ENCODE peak calls at places on chromosomes 13 and 19, in eight cellular contexts. One of them, this sample, is unnamed.

GRCh38 chr19:43439183-43440063 is 24.7 kb downstream of the TEX101 start:
- DNase-seq in HL-60: no peak
- DNase-seq in HFFc6: peak; percentile 4
- DNase-seq in thoracic aorta: no peak
- DNase-seq in AG10803: peak; percentile 91
- DNase-seq in smooth muscle cell of the brain vasculature: no peak
- DNase-seq in iPS DF 19.7: no peak
- DNase-seq in EL: peak; percentile 56
- DNase-seq in this sample: peak; percentile 91

GRCh38 chr13:36432106-36432544 is at the start of gene CCNA1:
- DNase-seq in HL-60: peak; percentile 67
- DNase-seq in HFFc6: no peak
- DNase-seq in thoracic aorta: no peak
- DNase-seq in AG10803: no peak
- DNase-seq in smooth muscle cell of the brain vasculature: no peak
- DNase-seq in iPS DF 19.7: no peak
- DNase-seq in EL: no peak
- DNase-seq in this sample: peak; percentile 21

GRCh38 chr13:114096031-114096485 is 36.4 kb downstream of the RASA3 start:
- DNase-seq in HL-60: no peak
- DNase-seq in HFFc6: no peak
- DNase-seq in thoracic aorta: no peak
- DNase-seq in AG10803: no peak
- DNase-seq in smooth muscle cell of the brain vasculature: no peak
- DNase-seq in iPS DF 19.7: no peak
- DNase-seq in EL: no peak
- DNase-seq in this sample: no peak

GRCh38 chr13:37072024-37072423 is 12.5 kb upstream of the SUPT20H start:
- DNase-seq in HL-60: no peak
- DNase-seq in HFFc6: no peak
- DNase-seq in thoracic aorta: no peak
- DNase-seq in AG10803: no peak
- DNase-seq in smooth muscle cell of the brain vasculature: no peak
- DNase-seq in iPS DF 19.7: no peak
- DNase-seq in EL: no peak
- DNase-seq in this sample: no peak

GRCh38 chr13:32432856-32433255 is 4.9 kb upstream of the N4BP2L1 start:
- DNase-seq in HL-60: no peak
- DNase-seq in HFFc6: no peak
- DNase-seq in thoracic aorta: no peak
- DNase-seq in AG10803: no peak
- DNase-seq in smooth muscle cell of the brain vasculature: no peak
- DNase-seq in iPS DF 19.7: no peak
- DNase-seq in EL: no peak
- DNase-seq in this sample: no peak

GRCh38 chr19:4373601-4374441 is 26.5 kb downstream of the SH3GL1 start:
- DNase-seq in HL-60: no peak
- DNase-seq in HFFc6: peak; percentile 19
- DNase-seq in thoracic aorta: no peak
- DNase-seq in AG10803: peak; percentile 78
- DNase-seq in smooth muscle cell of the brain vasculature: no peak
- DNase-seq in iPS DF 19.7: no peak
- DNase-seq in EL: no peak
- DNase-seq in this sample: peak; percentile 74

GRCh38 chr13:113148407-113148806 is 10.0 kb upstream of the PROZ start:
- DNase-seq in HL-60: no peak
- DNase-seq in HFFc6: no peak
- DNase-seq in thoracic aorta: no peak
- DNase-seq in AG10803: no peak
- DNase-seq in smooth muscle cell of the brain vasculature: no peak
- DNase-seq in iPS DF 19.7: no peak
- DNase-seq in EL: no peak
- DNase-seq in this sample: no peak

GRCh38 chr13:75480691-75481175 is 1.2 kb downstream of the TBC1D4 start:
- DNase-seq in HL-60: no peak
- DNase-seq in HFFc6: peak; percentile 25
- DNase-seq in thoracic aorta: no peak
- DNase-seq in AG10803: peak; percentile 55
- DNase-seq in smooth muscle cell of the brain vasculature: no peak
- DNase-seq in iPS DF 19.7: no peak
- DNase-seq in EL: peak; percentile 57
- DNase-seq in this sample: peak; percentile 61

GRCh38 chr19:39363909-39364457 is 21.8 kb downstream of the SAMD4B start:
- DNase-seq in HL-60: no peak
- DNase-seq in HFFc6: no peak
- DNase-seq in thoracic aorta: no peak
- DNase-seq in AG10803: peak; percentile 75
- DNase-seq in smooth muscle cell of the brain vasculature: no peak
- DNase-seq in iPS DF 19.7: no peak
- DNase-seq in EL: peak; percentile 62
- DNase-seq in this sample: peak; percentile 81

GRCh38 chr19:50252111-50252886 is 48.9 kb downstream of the MYH14 start:
- DNase-seq in HL-60: peak; percentile 10
- DNase-seq in HFFc6: no peak
- DNase-seq in thoracic aorta: no peak
- DNase-seq in AG10803: no peak
- DNase-seq in smooth muscle cell of the brain vasculature: no peak
- DNase-seq in iPS DF 19.7: peak; percentile 9
- DNase-seq in EL: peak; percentile 13
- DNase-seq in this sample: peak; percentile 30

GRCh38 chr13:76708138-76708537 is 178.1 kb downstream of the KCTD12 start:
- DNase-seq in HL-60: no peak
- DNase-seq in HFFc6: no peak
- DNase-seq in thoracic aorta: no peak
- DNase-seq in AG10803: peak; percentile 36
- DNase-seq in smooth muscle cell of the brain vasculature: no peak
- DNase-seq in iPS DF 19.7: no peak
- DNase-seq in EL: no peak
- DNase-seq in this sample: no peak

GRCh38 chr13:112204881-112205327 is 138.0 kb downstream of the SOX1 start:
- DNase-seq in HL-60: no peak
- DNase-seq in HFFc6: no peak
- DNase-seq in thoracic aorta: no peak
- DNase-seq in AG10803: no peak
- DNase-seq in smooth muscle cell of the brain vasculature: no peak
- DNase-seq in iPS DF 19.7: peak; percentile 28
- DNase-seq in EL: no peak
- DNase-seq in this sample: no peak

GRCh38 chr19:50720921-50721291 is 1.3 kb upstream of the SHANK1 start:
- DNase-seq in HL-60: no peak
- DNase-seq in HFFc6: peak; percentile 94
- DNase-seq in thoracic aorta: no peak
- DNase-seq in AG10803: peak; percentile 74
- DNase-seq in smooth muscle cell of the brain vasculature: no peak
- DNase-seq in iPS DF 19.7: no peak
- DNase-seq in EL: peak; percentile 69
- DNase-seq in this sample: peak; percentile 94

GRCh38 chr19:38351865-38352395 is 16.3 kb downstream of the CATSPERG start:
- DNase-seq in HL-60: no peak
- DNase-seq in HFFc6: no peak
- DNase-seq in thoracic aorta: no peak
- DNase-seq in AG10803: no peak
- DNase-seq in smooth muscle cell of the brain vasculature: no peak
- DNase-seq in iPS DF 19.7: no peak
- DNase-seq in EL: no peak
- DNase-seq in this sample: no peak

GRCh38 chr13:50687545-50687944 is 155.9 kb downstream of the DLEU7 start:
- DNase-seq in HL-60: no peak
- DNase-seq in HFFc6: no peak
- DNase-seq in thoracic aorta: no peak
- DNase-seq in AG10803: no peak
- DNase-seq in smooth muscle cell of the brain vasculature: no peak
- DNase-seq in iPS DF 19.7: no peak
- DNase-seq in EL: no peak
- DNase-seq in this sample: no peak

GRCh38 chr13:92951273-92951820 is 275.3 kb upstream of the GPC6 start:
- DNase-seq in HL-60: no peak
- DNase-seq in HFFc6: no peak
- DNase-seq in thoracic aorta: no peak
- DNase-seq in AG10803: no peak
- DNase-seq in smooth muscle cell of the brain vasculature: no peak
- DNase-seq in iPS DF 19.7: no peak
- DNase-seq in EL: no peak
- DNase-seq in this sample: no peak

GRCh38 chr19:39335168-39335567 is 675 bp downstream of the GMFG start:
- DNase-seq in HL-60: no peak
- DNase-seq in HFFc6: no peak
- DNase-seq in thoracic aorta: no peak
- DNase-seq in AG10803: no peak
- DNase-seq in smooth muscle cell of the brain vasculature: no peak
- DNase-seq in iPS DF 19.7: no peak
- DNase-seq in EL: no peak
- DNase-seq in this sample: no peak

GRCh38 chr13:36526897-36527296 is 94.6 kb downstream of the CCNA1 start:
- DNase-seq in HL-60: no peak
- DNase-seq in HFFc6: no peak
- DNase-seq in thoracic aorta: no peak
- DNase-seq in AG10803: no peak
- DNase-seq in smooth muscle cell of the brain vasculature: no peak
- DNase-seq in iPS DF 19.7: no peak
- DNase-seq in EL: no peak
- DNase-seq in this sample: no peak

GRCh38 chr13:32408296-32408998 is 19.5 kb downstream of the N4BP2L1 start:
- DNase-seq in HL-60: no peak
- DNase-seq in HFFc6: no peak
- DNase-seq in thoracic aorta: no peak
- DNase-seq in AG10803: no peak
- DNase-seq in smooth muscle cell of the brain vasculature: no peak
- DNase-seq in iPS DF 19.7: no peak
- DNase-seq in EL: no peak
- DNase-seq in this sample: no peak

This sample was measured in GM23248.